ENCODE peak calls at places on chromosomes 6 and 20, in five cellular contexts. One of them, this sample, is unnamed. For H3K27me3, the result is how much of the 10 kb centered on the place peaks cover.

GRCh38 chr6:89145461-89145961 is 344 bp upstream of the PM20D2 start:
- DNase-seq in heart left ventricle: no peak
- DNase-seq in upper lobe of right lung: no peak
- DNase-seq in bronchial epithelial cell: peak
- DNase-seq in thoracic aorta: no peak
- DNase-seq in this sample: peak

GRCh38 chr6:120214097-120214496 is 864.5 kb upstream of the MAN1A1 start:
- DNase-seq in heart left ventricle: no peak
- DNase-seq in upper lobe of right lung: no peak
- DNase-seq in bronchial epithelial cell: peak
- DNase-seq in thoracic aorta: no peak
- DNase-seq in this sample: peak

GRCh38 chr20:20233041-20233514 is 134.8 kb upstream of the INSM1 start:
- DNase-seq in heart left ventricle: no peak
- DNase-seq in upper lobe of right lung: no peak
- DNase-seq in bronchial epithelial cell: no peak
- DNase-seq in thoracic aorta: no peak
- DNase-seq in this sample: no peak

GRCh38 chr6:106540907-106541306 is 88.4 kb downstream of the RTN4IP1 start:
- DNase-seq in heart left ventricle: no peak
- DNase-seq in upper lobe of right lung: no peak
- DNase-seq in bronchial epithelial cell: no peak
- DNase-seq in thoracic aorta: no peak
- DNase-seq in this sample: no peak

GRCh38 chr20:38804682-38805501 is 605 bp upstream of the PPP1R16B start:
- DNase-seq in heart left ventricle: peak
- DNase-seq in upper lobe of right lung: no peak
- DNase-seq in bronchial epithelial cell: no peak
- DNase-seq in thoracic aorta: no peak
- DNase-seq in this sample: no peak

GRCh38 chr6:167826230-167827061 is at the start of gene AFDN:
- DNase-seq in heart left ventricle: peak
- DNase-seq in upper lobe of right lung: peak
- DNase-seq in bronchial epithelial cell: no peak
- DNase-seq in thoracic aorta: no peak
- DNase-seq in this sample: peak

GRCh38 chr6:11207199-11207968 is 25.1 kb downstream of the NEDD9 start:
- DNase-seq in heart left ventricle: peak
- DNase-seq in upper lobe of right lung: no peak
- DNase-seq in bronchial epithelial cell: peak
- DNase-seq in thoracic aorta: peak
- DNase-seq in this sample: peak

GRCh38 chr6:114170372-114170771 is 172.5 kb downstream of the HS3ST5 start:
- DNase-seq in heart left ventricle: no peak
- DNase-seq in upper lobe of right lung: no peak
- DNase-seq in bronchial epithelial cell: no peak
- DNase-seq in thoracic aorta: no peak
- DNase-seq in this sample: no peak

GRCh38 chr6:56399672-56400263 is 152.4 kb upstream of the COL21A1 start:
- DNase-seq in heart left ventricle: no peak
- DNase-seq in upper lobe of right lung: no peak
- DNase-seq in bronchial epithelial cell: no peak
- DNase-seq in thoracic aorta: no peak
- DNase-seq in this sample: peak

GRCh38 chr20:25248501-25249172 is 752 bp downstream of the PYGB start:
- DNase-seq in heart left ventricle: peak
- DNase-seq in upper lobe of right lung: peak
- DNase-seq in bronchial epithelial cell: no peak
- DNase-seq in thoracic aorta: no peak
- DNase-seq in this sample: peak

GRCh38 chr6:33843696-33844121 is 39.9 kb upstream of the MLN start:
- DNase-seq in heart left ventricle: no peak
- DNase-seq in upper lobe of right lung: no peak
- DNase-seq in bronchial epithelial cell: no peak
- DNase-seq in thoracic aorta: no peak
- DNase-seq in this sample: no peak

GRCh38 chr20:55375920-55376319 is 629.4 kb downstream of the CBLN4 start:
- DNase-seq in heart left ventricle: no peak
- DNase-seq in upper lobe of right lung: no peak
- DNase-seq in bronchial epithelial cell: no peak
- DNase-seq in thoracic aorta: no peak
- DNase-seq in this sample: no peak

GRCh38 chr6:168302534-168302933 is 17.0 kb downstream of the DACT2 start:
- DNase-seq in heart left ventricle: no peak
- DNase-seq in upper lobe of right lung: no peak
- DNase-seq in bronchial epithelial cell: no peak
- DNase-seq in thoracic aorta: no peak
- DNase-seq in this sample: no peak

GRCh38 chr6:4114123-4114522 is 21.3 kb downstream of the ECI2 start:
- DNase-seq in heart left ventricle: no peak
- DNase-seq in upper lobe of right lung: no peak
- DNase-seq in bronchial epithelial cell: no peak
- DNase-seq in thoracic aorta: no peak
- DNase-seq in this sample: no peak

GRCh38 chr6:57305754-57306153 is 11.7 kb upstream of the PRIM2 start:
- DNase-seq in heart left ventricle: no peak
- DNase-seq in upper lobe of right lung: no peak
- DNase-seq in bronchial epithelial cell: no peak
- DNase-seq in thoracic aorta: no peak
- DNase-seq in this sample: peak

GRCh38 chr6:23526519-23526918 is 599.5 kb upstream of the NRSN1 start:
- DNase-seq in heart left ventricle: no peak
- DNase-seq in upper lobe of right lung: no peak
- DNase-seq in bronchial epithelial cell: peak
- DNase-seq in thoracic aorta: no peak
- DNase-seq in this sample: peak

GRCh38 chr6:16446241-16446640 is 207.9 kb downstream of the GMPR start:
- DNase-seq in heart left ventricle: no peak
- DNase-seq in upper lobe of right lung: no peak
- DNase-seq in bronchial epithelial cell: no peak
- DNase-seq in thoracic aorta: no peak
- DNase-seq in this sample: no peak

GRCh38 chr20:59148713-59149493 is 14.7 kb upstream of the ZNF831 start:
- DNase-seq in heart left ventricle: no peak
- DNase-seq in upper lobe of right lung: no peak
- DNase-seq in bronchial epithelial cell: no peak
- DNase-seq in thoracic aorta: no peak
- DNase-seq in this sample: no peak

GRCh38 chr20:20643925-20644324 is 68.5 kb downstream of the RALGAPA2 start:
- DNase-seq in heart left ventricle: no peak
- DNase-seq in upper lobe of right lung: no peak
- DNase-seq in bronchial epithelial cell: no peak
- DNase-seq in thoracic aorta: no peak
- DNase-seq in this sample: no peak

GRCh38 chr6:35359744-35360348 is 17.5 kb downstream of the PPARD start:
- DNase-seq in heart left ventricle: peak
- DNase-seq in upper lobe of right lung: no peak
- DNase-seq in bronchial epithelial cell: peak
- DNase-seq in thoracic aorta: no peak
- DNase-seq in this sample: peak

GRCh38 chr6:6851059-6851658 is 256.6 kb upstream of the RREB1 start:
- DNase-seq in heart left ventricle: peak
- DNase-seq in upper lobe of right lung: no peak
- DNase-seq in bronchial epithelial cell: peak
- DNase-seq in thoracic aorta: peak
- DNase-seq in this sample: peak

GRCh38 chr20:37537505-37537904 is 9.8 kb upstream of the BLCAP start:
- DNase-seq in heart left ventricle: no peak
- DNase-seq in upper lobe of right lung: no peak
- DNase-seq in bronchial epithelial cell: no peak
- DNase-seq in thoracic aorta: no peak
- DNase-seq in this sample: no peak

GRCh38 chr6:5201271-5201670 is 59.5 kb downstream of the LYRM4 start:
- DNase-seq in heart left ventricle: no peak
- DNase-seq in upper lobe of right lung: no peak
- DNase-seq in bronchial epithelial cell: no peak
- DNase-seq in thoracic aorta: no peak
- DNase-seq in this sample: no peak

GRCh38 chr6:109455161-109455501 is 441 bp downstream of the MICAL1 start:
- DNase-seq in heart left ventricle: no peak
- DNase-seq in upper lobe of right lung: no peak
- DNase-seq in bronchial epithelial cell: no peak
- DNase-seq in thoracic aorta: no peak
- DNase-seq in this sample: no peak

DNA sequence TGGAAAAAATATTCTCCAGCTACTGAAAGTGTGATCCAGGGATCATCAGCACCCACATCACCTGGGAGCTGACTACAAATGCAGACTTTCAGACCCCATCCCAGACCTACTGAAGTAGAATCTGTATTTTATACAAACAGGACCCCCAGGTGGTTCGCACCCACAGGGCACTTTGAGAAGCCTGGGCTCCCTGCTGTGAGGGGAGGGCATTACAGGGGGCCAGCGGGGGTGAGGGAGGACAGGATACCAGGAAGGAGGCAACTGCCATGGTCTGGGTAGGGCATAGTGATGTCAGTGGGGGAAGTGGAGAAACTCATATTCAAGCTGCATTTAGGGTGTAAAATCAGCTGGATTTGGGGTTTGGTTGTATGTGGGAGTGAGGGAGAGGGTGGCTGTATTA is 2.0 kb upstream of the ADA start:
- DNase-seq in heart left ventricle: no peak
- DNase-seq in upper lobe of right lung: no peak
- DNase-seq in bronchial epithelial cell: no peak
- DNase-seq in thoracic aorta: no peak
- DNase-seq in this sample: no peak
- H3K27me3 ChIP-seq in heart left ventricle: under half
- H3K27me3 ChIP-seq in upper lobe of right lung: under half
- H3K27me3 ChIP-seq in bronchial epithelial cell: under half
- H3K27me3 ChIP-seq in thoracic aorta: under half
- H3K27me3 ChIP-seq in this sample: under half

GRCh38 chr20:18988701-18989100 is 175.1 kb downstream of the SCP2D1 start:
- DNase-seq in heart left ventricle: no peak
- DNase-seq in upper lobe of right lung: no peak
- DNase-seq in bronchial epithelial cell: no peak
- DNase-seq in thoracic aorta: no peak
- DNase-seq in this sample: no peak
- H3K27me3 ChIP-seq in heart left ventricle: under half
- H3K27me3 ChIP-seq in upper lobe of right lung: under half
- H3K27me3 ChIP-seq in bronchial epithelial cell: under half
- H3K27me3 ChIP-seq in thoracic aorta: under half
- H3K27me3 ChIP-seq in this sample: under half

GRCh38 chr20:46644733-46645132 is 6.5 kb downstream of the SLC13A3 start:
- DNase-seq in heart left ventricle: no peak
- DNase-seq in upper lobe of right lung: no peak
- DNase-seq in bronchial epithelial cell: no peak
- DNase-seq in thoracic aorta: no peak
- DNase-seq in this sample: no peak

GRCh38 chr20:46646122-46646521 is 5.1 kb downstream of the SLC13A3 start:
- DNase-seq in heart left ventricle: no peak
- DNase-seq in upper lobe of right lung: no peak
- DNase-seq in bronchial epithelial cell: no peak
- DNase-seq in thoracic aorta: no peak
- DNase-seq in this sample: no peak

GRCh38 chr20:46647469-46647868 is 3.8 kb downstream of the SLC13A3 start:
- DNase-seq in heart left ventricle: no peak
- DNase-seq in upper lobe of right lung: no peak
- DNase-seq in bronchial epithelial cell: no peak
- DNase-seq in thoracic aorta: no peak
- DNase-seq in this sample: no peak

GRCh38 chr20:46648903-46649649 is 2.2 kb downstream of the SLC13A3 start:
- DNase-seq in heart left ventricle: no peak
- DNase-seq in upper lobe of right lung: no peak
- DNase-seq in bronchial epithelial cell: no peak
- DNase-seq in thoracic aorta: no peak
- DNase-seq in this sample: no peak

GRCh38 chr20:46646659-46647380 is 4.4 kb downstream of the SLC13A3 start:
- DNase-seq in heart left ventricle: no peak
- DNase-seq in upper lobe of right lung: no peak
- DNase-seq in bronchial epithelial cell: no peak
- DNase-seq in thoracic aorta: no peak
- DNase-seq in this sample: no peak
- H3K27me3 ChIP-seq in heart left ventricle: under half
- H3K27me3 ChIP-seq in upper lobe of right lung: under half
- H3K27me3 ChIP-seq in bronchial epithelial cell: under half
- H3K27me3 ChIP-seq in thoracic aorta: under half
- H3K27me3 ChIP-seq in this sample: under half

DNA sequence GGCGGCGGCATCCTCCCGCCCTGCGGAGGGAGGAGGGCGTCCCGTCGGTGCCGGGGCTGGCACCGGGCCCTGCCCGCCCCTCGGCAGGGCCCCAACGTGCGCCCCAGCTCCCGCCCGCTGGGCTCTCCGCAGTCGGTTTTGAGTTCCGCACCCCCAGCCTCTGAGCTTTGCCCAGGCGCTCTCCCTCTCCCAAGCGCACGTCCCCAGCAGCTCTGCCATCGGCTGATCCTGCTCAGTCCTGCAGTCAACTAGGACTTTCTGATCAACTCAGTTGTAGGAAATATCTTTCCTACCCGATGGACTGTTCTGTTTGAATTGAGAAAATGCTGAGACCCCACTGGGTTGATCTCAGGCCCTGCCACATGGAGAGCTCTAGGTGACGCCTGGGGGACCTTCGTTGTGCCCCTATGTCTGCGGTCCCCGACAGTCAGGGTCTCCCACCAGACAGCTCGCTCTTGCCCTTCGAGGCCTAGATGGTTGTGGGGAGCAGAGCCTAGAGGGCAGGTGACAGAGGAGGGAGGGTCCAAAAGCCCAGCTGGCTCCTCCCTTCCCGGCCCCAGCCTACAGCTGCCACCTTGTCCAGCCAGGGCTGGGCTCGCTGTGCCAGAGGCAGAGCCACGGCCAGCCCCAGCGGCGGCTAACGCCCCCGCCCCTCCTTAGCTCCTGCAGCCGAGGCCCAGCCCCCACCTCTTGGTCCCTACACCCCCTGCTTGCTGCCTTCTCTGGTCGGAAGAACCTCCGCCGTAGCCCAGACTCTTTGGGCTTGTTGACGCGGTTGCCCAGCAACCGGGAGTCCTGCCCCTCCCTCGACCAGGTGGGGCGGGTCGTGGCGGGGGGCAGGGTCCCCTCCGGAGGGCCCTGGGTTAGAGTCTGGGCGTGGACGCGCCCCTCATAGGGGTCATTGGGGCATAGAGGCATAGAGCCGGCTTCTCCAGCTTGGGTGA is at the start of gene LKAAEAR1:
- DNase-seq in heart left ventricle: no peak
- DNase-seq in upper lobe of right lung: no peak
- DNase-seq in bronchial epithelial cell: no peak
- DNase-seq in thoracic aorta: no peak
- DNase-seq in this sample: no peak
- H3K27me3 ChIP-seq in heart left ventricle: under half
- H3K27me3 ChIP-seq in upper lobe of right lung: under half
- H3K27me3 ChIP-seq in bronchial epithelial cell: under half
- H3K27me3 ChIP-seq in thoracic aorta: under half
- H3K27me3 ChIP-seq in this sample: under half

GRCh38 chr6:159317430-159317829 is 148.2 kb downstream of the FNDC1 start:
- DNase-seq in heart left ventricle: no peak
- DNase-seq in upper lobe of right lung: no peak
- DNase-seq in bronchial epithelial cell: no peak
- DNase-seq in thoracic aorta: no peak
- DNase-seq in this sample: no peak
- H3K27me3 ChIP-seq in heart left ventricle: under half
- H3K27me3 ChIP-seq in upper lobe of right lung: under half
- H3K27me3 ChIP-seq in bronchial epithelial cell: under half
- H3K27me3 ChIP-seq in thoracic aorta: under half
- H3K27me3 ChIP-seq in this sample: under half

This sample was measured in PC-3.